ENCODE peak calls at places on chromosomes 12 and 14, in seven cellular contexts. D is hypothalamus, T is AG08395, Y is fibroblast of pulmonary artery, R is esophagus squamous epithelium, P is NCI-H2081, U is amygdala. G is an unnamed sample.

GRCh38 chr12:124497039-124497438 is 70.4 kb downstream of the NCOR2 start:
- DNase-seq in D (no peak), T (peak), Y (peak), R (no peak), P (no peak), U (no peak), G (no peak)

GRCh38 chr14:90349729-90350128 is 18.0 kb upstream of the NRDE2 start:
- DNase-seq in D (no peak), T (no peak), Y (no peak), R (no peak), P (no peak), U (no peak), G (no peak)

GRCh38 chr12:78096909-78097597 is 266.4 kb downstream of the NAV3 start:
- DNase-seq in D (no peak), T (peak), Y (peak), R (no peak), P (no peak), U (peak), G (peak)

GRCh38 chr14:91866061-91866460 is 1.3 kb downstream of the TC2N start:
- DNase-seq in D (no peak), T (peak), Y (no peak), R (no peak), P (no peak), U (no peak), G (no peak)

GRCh38 chr12:14185441-14186192 is 179.9 kb upstream of the ATF7IP start:
- DNase-seq in D (no peak), T (peak), Y (peak), R (no peak), P (peak), U (peak), G (peak)

GRCh38 chr14:76705214-76705613 is 56.1 kb upstream of the VASH1 start:
- DNase-seq in D (no peak), T (no peak), Y (no peak), R (no peak), P (no peak), U (no peak), G (no peak)

GRCh38 chr12:58988643-58989042 is 68.3 kb upstream of the LRIG3 start:
- DNase-seq in D (no peak), T (no peak), Y (no peak), R (no peak), P (no peak), U (no peak), G (no peak)

GRCh38 chr12:108721824-108722223 is 9.5 kb downstream of the CORO1C start:
- DNase-seq in D (no peak), T (no peak), Y (no peak), R (no peak), P (no peak), U (no peak), G (no peak)

GRCh38 chr12:24172031-24172772 is 222.7 kb upstream of the SOX5 start:
- DNase-seq in D (no peak), T (no peak), Y (no peak), R (no peak), P (no peak), U (no peak), G (no peak)

GRCh38 chr12:51441583-51441982 is 17.0 kb downstream of the SLC4A8 start:
- DNase-seq in D (peak), T (peak), Y (peak), R (no peak), P (no peak), U (no peak), G (no peak)

GRCh38 chr12:75874456-75874855 is 157.1 kb downstream of the PHLDA1 start:
- DNase-seq in D (no peak), T (no peak), Y (no peak), R (no peak), P (no peak), U (no peak), G (no peak)

GRCh38 chr14:99579903-99580570 is 24.0 kb downstream of the CCDC85C start:
- DNase-seq in D (no peak), T (peak), Y (peak), R (no peak), P (no peak), U (no peak), G (no peak)

GRCh38 chr12:94289551-94290312 is 141.4 kb downstream of the PLXNC1 start:
- DNase-seq in D (no peak), T (peak), Y (peak), R (no peak), P (no peak), U (no peak), G (no peak)

GRCh38 chr14:68794130-68794855 is 1.4 kb upstream of the ZFP36L1 start:
- DNase-seq in D (peak), T (peak), Y (peak), R (peak), P (no peak), U (no peak), G (peak)

GRCh38 chr14:64715628-64716412 is 11.6 kb downstream of the PLEKHG3 start:
- DNase-seq in D (peak), T (peak), Y (no peak), R (no peak), P (no peak), U (no peak), G (no peak)

GRCh38 chr12:29552324-29552927 is 54.9 kb upstream of the OVCH1 start:
- DNase-seq in D (peak), T (peak), Y (peak), R (no peak), P (peak), U (no peak), G (peak)

GRCh38 chr14:75709207-75709812 is 48.3 kb downstream of the TTLL5 start:
- DNase-seq in D (peak), T (peak), Y (peak), R (no peak), P (peak), U (peak), G (peak)

GRCh38 chr14:38078393-38078792 is 129.3 kb upstream of the SSTR1 start:
- DNase-seq in D (no peak), T (no peak), Y (no peak), R (no peak), P (no peak), U (no peak), G (peak)

GRCh38 chr12:99257672-99258071 is 389.9 kb upstream of the GARIN6 start:
- DNase-seq in D (no peak), T (no peak), Y (no peak), R (no peak), P (no peak), U (no peak), G (no peak)

GRCh38 chr12:67091204-67091603 is 178.0 kb upstream of the CAND1 start:
- DNase-seq in D (no peak), T (no peak), Y (no peak), R (no peak), P (no peak), U (no peak), G (no peak)